ENCODE peak calls at places on chromosomes 13 and 19, in nine cellular contexts. F is effector memory CD8-positive, alpha-beta T cell; U is GM04504; X is activated T-cell treated with anti-CD3 and anti-CD28 coated beads for 1 hour; G is H9; L is A549; B is NCI-H2081; I is activated T-helper 1 cell treated with anti-CD3 and anti-CD28 coated beads, Interleukin-2, amount 50 U/mL, for 16 hours; S is sigmoid colon. J is an unnamed sample.
A peak's percentile ranks its signal among the peaks of the same experiment; 100 is the strongest.

GRCh38 chr13:80217614-80218456 is 123.1 kb downstream of the SPRY2 start:
- DNase-seq in X (no peak), I (no peak), L (no peak), F (no peak), U (no peak), G (peak; percentile 39), S (no peak), B (no peak), J (no peak)

GRCh38 chr13:76812206-76812882 is 73.9 kb downstream of the KCTD12 start:
- DNase-seq in X (no peak), I (no peak), U (peak; percentile 78), L (no peak), G (no peak), F (no peak), S (peak; percentile 70), B (no peak), J (no peak)

GRCh38 chr19:17075860-17076538 is 422 bp downstream of the MYO9B start:
- DNase-seq in F (peak; percentile 64), B (no peak), I (no peak), X (peak; percentile 28), G (no peak), S (peak; percentile 79), L (peak; percentile 22), U (no peak), J (peak; percentile 35)

GRCh38 chr19:33464733-33465115 is 56.9 kb downstream of the PEPD start:
- DNase-seq in S (no peak), B (no peak), G (peak; percentile 8), L (no peak), X (no peak), F (no peak), U (no peak), I (no peak), J (no peak)

GRCh38 chr19:17077447-17078028 is 2.0 kb downstream of the MYO9B start:
- DNase-seq in B (no peak), X (no peak), L (no peak), S (no peak), U (no peak), F (no peak), G (no peak), I (no peak), J (no peak)

GRCh38 chr13:98584668-98585397 is 7.9 kb upstream of the STK24 start:
- DNase-seq in X (no peak), I (no peak), F (no peak), B (no peak), S (no peak), U (no peak), G (no peak), L (no peak), J (no peak)

GRCh38 chr19:16095071-16095571 is 16.6 kb upstream of the RAB8A start:
- DNase-seq in I (no peak), F (no peak), X (no peak), S (no peak), B (no peak), U (no peak), G (no peak), L (no peak), J (no peak)

GRCh38 chr19:11105014-11105636 is 15.9 kb downstream of the LDLR start:
- DNase-seq in L (no peak), U (no peak), G (no peak), S (no peak), B (no peak), X (no peak), F (no peak), I (no peak), J (no peak)

GRCh38 chr13:29909975-29910674 is 59.7 kb upstream of the UBL3 start:
- DNase-seq in I (no peak), L (no peak), G (no peak), B (no peak), F (no peak), X (no peak), S (no peak), U (peak; percentile 69), J (no peak)

GRCh38 chr13:83248751-83249150 is 633.5 kb downstream of the SLITRK1 start:
- DNase-seq in F (no peak), S (no peak), I (no peak), B (no peak), G (no peak), U (no peak), X (no peak), L (no peak), J (no peak)

GRCh38 chr13:52405767-52406494 is at the start of gene THSD1:
- DNase-seq in G (peak; percentile 55), B (peak; percentile 46), S (peak; percentile 82), F (no peak), I (no peak), L (peak; percentile 40), X (no peak), U (peak; percentile 37), J (peak; percentile 66)

GRCh38 chr13:109148243-109148642 is 518.8 kb downstream of the MYO16 start:
- DNase-seq in U (peak; percentile 24), B (no peak), L (no peak), X (no peak), F (no peak), G (no peak), S (no peak), I (no peak), J (no peak)

GRCh38 chr19:1884291-1884718 is 991 bp downstream of the ABHD17A start:
- DNase-seq in U (no peak), S (no peak), G (no peak), X (no peak), B (no peak), I (no peak), F (peak; percentile 58), L (no peak), J (no peak)

GRCh38 chr19:58059003-58059671 is at the start of gene ZNF135:
- DNase-seq in F (peak; percentile 3), L (no peak), X (peak; percentile 41), G (peak; percentile 92), I (no peak), U (peak; percentile 56), B (peak; percentile 12), S (peak; percentile 95), J (no peak)

GRCh38 chr19:16367269-16367683 is 42.6 kb downstream of the KLF2 start:
- DNase-seq in L (no peak), X (no peak), S (peak; percentile 27), B (no peak), F (peak; percentile 57), U (no peak), G (no peak), I (no peak), J (no peak)

GRCh38 chr19:1773173-1773572 is 19.9 kb downstream of the ONECUT3 start:
- DNase-seq in S (no peak), X (no peak), B (no peak), G (no peak), F (no peak), U (no peak), I (no peak), L (no peak), J (peak; percentile 64)

GRCh38 chr19:14318873-14319272 is 62.4 kb upstream of the ADGRE5 start:
- DNase-seq in X (no peak), I (no peak), S (no peak), B (no peak), U (no peak), G (peak; percentile 76), L (no peak), F (no peak), J (peak; percentile 8)

GRCh38 chr19:1468274-1469199 is 10.5 kb downstream of the C19orf25 start:
- DNase-seq in S (no peak), I (no peak), L (no peak), B (no peak), U (no peak), F (no peak), X (no peak), G (no peak), J (peak; percentile 47)

GRCh38 chr19:31676271-31677004 is 327.2 kb upstream of the TSHZ3 start:
- DNase-seq in G (peak; percentile 58), B (no peak), X (no peak), I (no peak), S (no peak), L (peak; percentile 49), U (no peak), F (no peak), J (peak; percentile 8)

GRCh38 chr13:79837741-79838450 is 356.9 kb downstream of the NDFIP2 start:
- DNase-seq in X (no peak), G (no peak), U (peak; percentile 66), F (no peak), B (no peak), L (no peak), I (no peak), S (no peak), J (no peak)

GRCh38 chr19:40633207-40633606 is 32.0 kb downstream of the LTBP4 start:
- DNase-seq in I (no peak), S (no peak), X (no peak), U (no peak), B (no peak), G (no peak), L (no peak), F (no peak), J (no peak)

GRCh38 chr19:16361926-16362325 is 37.3 kb downstream of the KLF2 start:
- DNase-seq in L (no peak), I (no peak), F (no peak), U (no peak), X (no peak), B (no peak), S (no peak), G (no peak), J (no peak)